ENCODE peak calls at places on chromosomes 5 and 9, in ten cellular contexts. V, A, J, H, Z, X, F, P, D and G are unnamed samples.

GRCh38 chr9:110975969-110976368 is 62.3 kb downstream of the LPAR1 start:
- DNase-seq in V (no peak), A (no peak), J (no peak), H (no peak), Z (no peak), X (no peak), F (no peak), P (peak), D (no peak), G (no peak)

GRCh38 chr5:76689321-76690026 is 26.5 kb upstream of the F2R start:
- DNase-seq in V (peak), A (peak), J (no peak), H (no peak), Z (no peak), X (peak), F (no peak), P (peak), D (no peak), G (no peak)

GRCh38 chr5:111627862-111628261 is 115.5 kb upstream of the STARD4 start:
- DNase-seq in V (no peak), A (no peak), J (no peak), H (no peak), Z (no peak), X (no peak), F (peak), P (no peak), D (no peak), G (no peak)

GRCh38 chr9:16501098-16501663 is 369.3 kb downstream of the BNC2 start:
- DNase-seq in V (no peak), A (peak), J (no peak), H (no peak), Z (no peak), X (peak), F (no peak), P (peak), D (no peak), G (no peak)

GRCh38 chr9:104094534-104095020 is 468 bp downstream of the SMC2 start:
- DNase-seq in V (no peak), A (no peak), J (peak), H (no peak), Z (peak), X (peak), F (no peak), P (no peak), D (no peak), G (no peak)

GRCh38 chr5:172678902-172679301 is 37.8 kb downstream of the NEURL1B start:
- DNase-seq in V (no peak), A (no peak), J (no peak), H (peak), Z (peak), X (no peak), F (no peak), P (no peak), D (peak), G (peak)

GRCh38 chr5:12204761-12205160 is 300.5 kb upstream of the CTNND2 start:
- DNase-seq in V (no peak), A (peak), J (no peak), H (no peak), Z (no peak), X (no peak), F (no peak), P (no peak), D (no peak), G (no peak)

GRCh38 chr9:33297455-33297854 is 7.1 kb downstream of the NFX1 start:
- DNase-seq in V (no peak), A (no peak), J (peak), H (no peak), Z (no peak), X (no peak), F (peak), P (no peak), D (peak), G (peak)

GRCh38 chr5:144467795-144468194 is 297.1 kb downstream of the KCTD16 start:
- DNase-seq in V (peak), A (peak), J (peak), H (no peak), Z (peak), X (peak), F (no peak), P (peak), D (peak), G (no peak)

GRCh38 chr9:77224750-77225312 is 47.5 kb downstream of the VPS13A start:
- DNase-seq in V (no peak), A (peak), J (no peak), H (no peak), Z (no peak), X (no peak), F (peak), P (peak), D (no peak), G (no peak)